ENCODE peak calls at places on chromosomes 4 and X, in nine cellular contexts. I, M, H, D, O, Q, P, V and K are unnamed samples.

GRCh38 chr4:107034982-107035710 is 967 bp downstream of the DKK2 start:
- DNase-seq in P (no peak), H (peak; percentile 25), O (peak; percentile 15), V (peak; percentile 4), I (peak; percentile 36), Q (no peak), D (peak; percentile 51), M (peak; percentile 40), K (no peak)

GRCh38 chr4:7420661-7421040 is 14.1 kb downstream of the PSAPL1 start:
- DNase-seq in M (no peak), V (no peak), H (no peak), P (no peak), I (no peak), D (no peak), Q (no peak), O (no peak), K (no peak)

GRCh38 chrX:3712080-3712869 is 1.2 kb downstream of the PRKX start:
- DNase-seq in V (peak; percentile 16), I (peak; percentile 22), D (peak; percentile 4), H (peak; percentile 41), M (no peak), P (no peak), O (peak; percentile 18), Q (peak; percentile 31), K (no peak)

GRCh38 chr4:94827481-94828110 is 69.8 kb downstream of the BMPR1B start:
- DNase-seq in O (no peak), M (peak; percentile 72), Q (no peak), D (no peak), V (no peak), H (no peak), I (no peak), P (peak; percentile 76), K (no peak)

GRCh38 chr4:185096032-185096653 is 46.9 kb upstream of the SLC25A4 start:
- DNase-seq in H (no peak), D (peak; percentile 41), O (no peak), Q (peak; percentile 25), I (no peak), M (peak; percentile 31), P (peak; percentile 30), V (peak; percentile 57), K (peak; percentile 7)

GRCh38 chr4:85474356-85474755 is 594 bp upstream of the ARHGAP24 start:
- DNase-seq in D (no peak), M (peak; percentile 63), V (no peak), I (no peak), Q (no peak), P (no peak), H (no peak), O (no peak), K (no peak)

GRCh38 chr4:86497131-86497530 is 97.0 kb upstream of the PTPN13 start:
- DNase-seq in H (no peak), V (no peak), M (no peak), I (peak; percentile 67), P (peak; percentile 67), Q (no peak), D (no peak), O (no peak), K (no peak)

GRCh38 chr4:1787411-1788077 is 5.5 kb upstream of the FGFR3 start:
- DNase-seq in V (no peak), H (no peak), D (no peak), Q (no peak), I (no peak), P (no peak), M (no peak), O (no peak), K (no peak)

GRCh38 chr4:88697113-88697512 is 516 bp downstream of the NAP1L5 start:
- DNase-seq in M (peak; percentile 27), V (peak; percentile 28), H (peak; percentile 36), Q (no peak), P (no peak), D (no peak), O (no peak), I (no peak), K (no peak)

GRCh38 chr4:865572-865971 is 39.6 kb upstream of the CPLX1 start:
- DNase-seq in P (no peak), D (no peak), I (no peak), M (no peak), H (no peak), V (no peak), O (no peak), Q (no peak), K (no peak)

GRCh38 chrX:3191821-3192220 is 150.6 kb downstream of the ARSF start:
- DNase-seq in Q (no peak), P (no peak), I (no peak), M (peak; percentile 21), O (no peak), D (no peak), V (no peak), H (no peak), K (no peak)

GRCh38 chrX:39764441-39764914 is 333.3 kb downstream of the BCOR start:
- DNase-seq in M (peak; percentile 45), H (no peak), I (no peak), D (no peak), Q (peak; percentile 80), V (no peak), O (no peak), P (no peak), K (no peak)

GRCh38 chrX:86047174-86047991 is at the start of gene CHM:
- DNase-seq in I (peak; percentile 40), M (peak; percentile 85), P (peak; percentile 75), Q (no peak), O (peak; percentile 34), V (peak; percentile 70), D (peak; percentile 47), H (peak; percentile 56), K (peak; percentile 37)

GRCh38 chr4:112526061-112526460 is 10.1 kb upstream of the NEUROG2 start:
- DNase-seq in O (no peak), M (no peak), P (no peak), D (no peak), Q (no peak), V (no peak), I (no peak), H (no peak), K (no peak)

GRCh38 chr4:20331642-20332041 is 79.9 kb downstream of the SLIT2 start:
- DNase-seq in M (no peak), V (no peak), O (no peak), H (no peak), P (no peak), I (no peak), D (no peak), Q (no peak), K (no peak)

GRCh38 chr4:142954415-142954814 is 108.3 kb upstream of the INPP4B start:
- DNase-seq in Q (no peak), O (no peak), M (no peak), H (no peak), P (no peak), D (no peak), V (no peak), I (no peak), K (no peak)

GRCh38 chr4:52641853-52642563 is 17.1 kb downstream of the USP46 start:
- DNase-seq in M (peak; percentile 66), I (peak; percentile 28), D (no peak), V (peak; percentile 29), P (peak; percentile 42), O (no peak), Q (no peak), H (no peak), K (no peak)

GRCh38 chr4:61995717-61996337 is 795.7 kb downstream of the ADGRL3 start:
- DNase-seq in V (no peak), H (no peak), Q (no peak), M (no peak), I (no peak), O (no peak), P (no peak), D (no peak), K (no peak)

GRCh38 chr4:80072607-80073361 is at the start of gene ANTXR2:
- DNase-seq in O (peak; percentile 69), V (peak; percentile 64), P (peak; percentile 83), I (peak; percentile 92), Q (peak; percentile 49), H (peak; percentile 94), M (peak; percentile 81), D (peak; percentile 83), K (peak; percentile 95)

GRCh38 chrX:107601326-107601725 is 27.0 kb upstream of the PRPS1 start:
- DNase-seq in H (no peak), Q (no peak), D (no peak), O (no peak), I (no peak), V (no peak), P (no peak), M (no peak), K (no peak)

GRCh38 chr4:20788266-20788665 is 88.0 kb downstream of the PACRGL start:
- DNase-seq in D (no peak), V (no peak), P (no peak), O (no peak), I (no peak), Q (no peak), H (no peak), M (no peak), K (no peak)

GRCh38 chrX:63754141-63754859 is 30.7 kb downstream of the ARHGEF9 start:
- DNase-seq in I (no peak), V (peak; percentile 32), Q (peak; percentile 20), H (no peak), D (peak; percentile 3), P (peak; percentile 1), O (no peak), M (peak; percentile 10), K (no peak)

GRCh38 chr4:84966382-84967291 is at the start of gene WDFY3:
- DNase-seq in I (peak; percentile 81), V (peak; percentile 35), Q (peak; percentile 85), M (peak; percentile 93), H (peak; percentile 86), P (peak; percentile 89), D (peak; percentile 67), O (peak; percentile 43), K (peak; percentile 75)

GRCh38 chrX:103356023-103356798 is at the start of gene TCEAL9:
- DNase-seq in Q (peak; percentile 83), I (peak; percentile 69), P (peak; percentile 62), D (peak; percentile 38), V (no peak), H (peak; percentile 65), M (peak; percentile 83), O (peak; percentile 26), K (peak; percentile 50)

GRCh38 chr4:121283319-121283718 is 97.5 kb downstream of the QRFPR start:
- DNase-seq in H (no peak), Q (no peak), P (no peak), D (no peak), O (no peak), I (no peak), M (no peak), V (no peak), K (no peak)

GRCh38 chr4:78477276-78477675 is 74.3 kb upstream of the ANXA3 start:
- DNase-seq in I (no peak), M (peak; percentile 69), H (no peak), Q (no peak), P (no peak), O (no peak), D (no peak), V (no peak), K (no peak)

GRCh38 chr4:650951-651883 is 22.9 kb downstream of the ATP5ME start:
- DNase-seq in D (no peak), P (no peak), O (no peak), Q (peak; percentile 41), V (no peak), I (no peak), H (no peak), M (no peak), K (no peak)

GRCh38 chrX:30302957-30303356 is 6.2 kb downstream of the NR0B1 start:
- DNase-seq in V (no peak), Q (no peak), P (no peak), M (no peak), D (no peak), I (peak; percentile 20), H (peak; percentile 24), O (no peak), K (no peak)

GRCh38 chr4:24322517-24322916 is 261.8 kb downstream of the DHX15 start:
- DNase-seq in H (no peak), D (no peak), Q (no peak), V (no peak), M (no peak), I (peak; percentile 4), P (no peak), O (no peak), K (no peak)

GRCh38 chr4:5945936-5946335 is 53.0 kb upstream of the CRMP1 start:
- DNase-seq in D (no peak), H (no peak), Q (no peak), P (no peak), V (no peak), O (no peak), I (no peak), M (no peak), K (no peak)

GRCh38 chrX:31165241-31166035 is 93.6 kb upstream of the FTHL17 start:
- DNase-seq in O (no peak), Q (no peak), P (no peak), V (no peak), D (no peak), I (no peak), M (peak; percentile 94), H (no peak), K (no peak)